ENCODE peak calls at places on chromosome 19, in seven cellular contexts. F, S, K, C, Y, B and E are unnamed samples.

GRCh38 chr19:42601811-42602443 is 7.2 kb upstream of the CEACAM8 start:
- DNase-seq in F (peak), S (peak), K (peak), C (no peak), Y (peak), B (no peak), E (peak)

GRCh38 chr19:18097993-18098890 is 664 bp downstream of the MAST3 start:
- DNase-seq in F (no peak), S (no peak), K (no peak), C (no peak), Y (no peak), B (no peak), E (no peak)

GRCh38 chr19:33476151-33476707 is 45.4 kb downstream of the PEPD start:
- DNase-seq in F (no peak), S (no peak), K (no peak), C (no peak), Y (no peak), B (no peak), E (no peak)

GRCh38 chr19:23980805-23981204 is 66.1 kb downstream of the ZNF726 start:
- DNase-seq in F (no peak), S (no peak), K (no peak), C (no peak), Y (no peak), B (no peak), E (no peak)

GRCh38 chr19:10707440-10707839 is 6.2 kb downstream of the QTRT1 start:
- DNase-seq in F (no peak), S (no peak), K (no peak), C (no peak), Y (no peak), B (peak), E (no peak)

GRCh38 chr19:3409346-3410064 is 43.1 kb downstream of the NFIC start:
- DNase-seq in F (peak), S (no peak), K (no peak), C (no peak), Y (no peak), B (peak), E (no peak)

GRCh38 chr19:13849277-13849676 is 27.7 kb upstream of the NANOS3 start:
- DNase-seq in F (no peak), S (no peak), K (no peak), C (peak), Y (no peak), B (no peak), E (no peak)

GRCh38 chr19:11673608-11674041 is 65.1 kb downstream of the ZNF823 start:
- DNase-seq in F (peak), S (peak), K (peak), C (peak), Y (peak), B (no peak), E (peak)

GRCh38 chr19:19115954-19116353 is 22.3 kb downstream of the TMEM161A start:
- DNase-seq in F (peak), S (no peak), K (peak), C (peak), Y (no peak), B (peak), E (no peak)

GRCh38 chr19:8054169-8054568 is 1.6 kb downstream of the CCL25 start:
- DNase-seq in F (no peak), S (no peak), K (peak), C (no peak), Y (no peak), B (no peak), E (no peak)

DNA sequence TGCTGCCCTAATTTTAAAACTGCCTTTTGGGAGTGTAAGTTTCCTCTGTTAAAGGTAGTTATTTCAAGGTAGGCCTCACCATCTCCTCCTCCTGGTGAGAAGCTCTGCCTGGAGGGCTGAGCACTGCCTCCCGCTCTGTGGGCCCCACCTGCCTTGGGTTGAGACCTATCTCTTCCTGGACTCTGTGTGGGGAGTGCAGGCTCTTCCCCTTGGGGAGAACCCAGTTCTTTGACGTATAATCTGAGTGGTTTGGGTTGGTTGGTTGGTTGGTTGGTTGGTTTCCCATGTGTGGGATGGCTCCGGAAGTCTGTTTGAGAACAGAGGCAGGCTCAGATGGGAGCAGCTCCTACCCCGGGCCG is 39.1 kb downstream of the ACTN4 start:
- DNase-seq in F (no peak), S (no peak), K (no peak), C (no peak), Y (no peak), B (no peak), E (no peak)
- H3K4me3 ChIP-seq in F (no peak), S (no peak), K (no peak), C (no peak), Y (no peak), B (no peak), E (no peak)

DNA sequence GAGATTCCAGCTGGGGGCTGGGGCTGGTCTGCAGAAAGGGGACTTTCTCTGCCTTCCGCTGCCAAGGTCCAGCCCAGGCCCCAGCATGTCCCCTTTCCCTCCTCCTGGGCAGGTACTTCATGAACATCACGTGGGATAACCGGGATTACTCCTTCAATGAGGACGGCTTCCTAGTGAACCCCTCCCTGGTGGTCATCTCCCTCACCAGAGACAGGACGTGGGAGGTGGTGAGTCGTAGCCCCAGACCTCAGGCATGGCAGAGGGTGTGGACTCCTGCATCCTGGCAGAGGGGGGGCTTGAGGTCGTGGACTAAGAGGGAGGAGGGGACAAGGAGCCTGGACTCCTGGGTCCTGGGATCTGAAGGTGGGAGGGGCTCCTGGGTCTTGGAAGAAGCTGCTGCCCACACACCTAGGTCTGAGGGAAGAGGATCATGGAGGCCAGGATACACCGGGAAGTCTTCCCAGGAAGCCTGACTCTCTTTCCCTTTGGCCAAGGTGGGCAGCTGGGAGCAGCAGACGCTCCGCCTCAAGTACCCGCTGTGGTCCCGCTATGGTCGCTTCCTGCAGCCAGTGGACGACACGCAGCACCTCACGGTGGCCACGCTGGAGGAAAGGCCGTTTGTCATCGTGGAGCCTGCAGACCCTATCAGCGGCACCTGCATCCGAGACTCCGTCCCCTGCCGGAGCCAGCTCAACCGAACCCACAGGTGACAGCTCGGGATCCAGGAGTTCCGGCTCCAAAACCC is 20.6 kb downstream of the GRIN2D start:
- DNase-seq in F (peak), S (peak), K (no peak), C (no peak), Y (no peak), B (no peak), E (no peak)
- H3K9ac ChIP-seq in F (no peak), S (no peak), K (no peak), C (no peak), Y (no peak), B (no peak), E (no peak)

GRCh38 chr19:43913383-43913782 is 21.7 kb downstream of the ZNF45 start:
- DNase-seq in F (no peak), S (no peak), K (no peak), C (no peak), Y (no peak), B (no peak), E (no peak)
- H3K4me3 ChIP-seq in F (no peak), S (no peak), K (no peak), C (no peak), Y (peak), B (peak), E (no peak)

DNA sequence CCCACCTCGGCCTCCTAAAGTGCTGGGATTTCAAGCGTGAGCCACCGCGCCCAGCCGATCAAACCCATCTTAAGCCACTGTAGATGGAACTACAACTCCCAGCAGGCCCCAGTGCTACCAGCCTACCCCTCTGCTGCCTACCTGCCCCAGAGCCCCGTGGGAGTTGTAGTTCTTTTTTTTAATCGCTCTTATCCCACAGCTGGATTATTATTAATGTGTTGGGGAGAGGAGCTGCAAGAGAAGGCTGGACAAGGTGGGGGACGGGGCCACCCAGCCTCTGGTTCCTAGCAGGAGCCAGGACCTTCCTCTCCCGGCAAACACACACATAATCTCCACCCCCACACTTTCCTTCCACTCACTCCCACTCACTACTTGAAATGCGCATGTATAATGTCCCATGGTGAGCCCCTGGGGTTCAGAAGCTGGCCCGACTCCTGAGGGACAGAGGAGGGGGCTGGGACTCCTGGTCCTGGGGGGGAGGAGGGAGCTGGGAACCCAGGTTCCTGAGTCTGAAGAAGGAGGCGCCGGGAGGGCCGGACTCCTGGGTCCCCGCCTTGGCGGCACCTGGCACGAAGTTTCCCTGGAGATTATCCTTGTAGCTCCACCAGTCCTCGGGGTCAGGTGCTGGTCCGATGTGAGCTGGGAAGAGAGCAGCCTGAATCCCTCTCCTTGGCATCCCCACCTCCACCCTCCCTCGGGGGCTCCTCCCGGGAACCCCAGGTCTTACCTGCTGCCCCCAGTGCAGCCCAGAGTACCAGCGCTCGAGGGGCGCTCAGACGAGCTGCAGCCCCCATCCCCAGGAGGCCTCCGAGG is 942 bp downstream of the CA11 start:
- DNase-seq in F (peak), S (peak), K (peak), C (peak), Y (peak), B (peak), E (no peak)
- H3K9ac ChIP-seq in F (no peak), S (no peak), K (no peak), C (peak), Y (peak), B (peak), E (peak)

GRCh38 chr19:9161427-9161826 is 17.4 kb upstream of the OR7D2 start:
- DNase-seq in F (no peak), S (no peak), K (no peak), C (no peak), Y (no peak), B (no peak), E (no peak)

GRCh38 chr19:9159891-9160290 is 18.9 kb upstream of the OR7D2 start:
- DNase-seq in F (no peak), S (no peak), K (no peak), C (no peak), Y (no peak), B (no peak), E (no peak)

GRCh38 chr19:9165256-9165655 is 13.5 kb upstream of the OR7D2 start:
- DNase-seq in F (peak), S (peak), K (no peak), C (no peak), Y (no peak), B (no peak), E (no peak)
- H3K4me3 ChIP-seq in F (no peak), S (no peak), K (no peak), C (no peak), Y (no peak), B (no peak), E (no peak)

GRCh38 chr19:55478364-55478763 is 1.9 kb downstream of the ZNF628 start:
- DNase-seq in F (no peak), S (no peak), K (no peak), C (no peak), Y (no peak), B (no peak), E (no peak)
- H3K9ac ChIP-seq in F (no peak), S (no peak), K (no peak), C (no peak), Y (peak), B (no peak), E (no peak)

GRCh38 chr19:1168877-1169791 is 4.9 kb downstream of the SBNO2 start:
- DNase-seq in F (peak), S (peak), K (no peak), C (no peak), Y (peak), B (no peak), E (peak)
- H3K4me3 ChIP-seq in F (no peak), S (peak), K (no peak), C (peak), Y (peak), B (peak), E (no peak)